ENCODE peak calls at places on chromosomes 12 and 14, in eight cellular contexts. J, R, P, U, Y, S, W and V are unnamed samples.

GRCh38 chr12:72289633-72290032 is 17.5 kb downstream of the TRHDE start:
- DNase-seq in J (no peak), S (no peak), R (no peak), P (no peak), U (no peak), W (peak; percentile 27), Y (no peak), V (no peak)

GRCh38 chr12:130633771-130634170 is 82.3 kb downstream of the RIMBP2 start:
- DNase-seq in P (peak; percentile 61), J (peak; percentile 97), U (no peak), S (no peak), W (no peak), Y (no peak), R (no peak), V (peak; percentile 48)

GRCh38 chr12:124992874-124993567 is 424 bp upstream of the BRI3BP start:
- DNase-seq in P (peak; percentile 69), Y (no peak), R (peak; percentile 81), J (peak; percentile 86), U (no peak), W (peak; percentile 52), S (peak; percentile 85), V (peak; percentile 66)

GRCh38 chr12:106924458-106924857 is 31.2 kb upstream of the TMEM263 start:
- DNase-seq in W (no peak), U (no peak), S (no peak), Y (no peak), J (no peak), R (no peak), P (no peak), V (peak; percentile 22)

GRCh38 chr12:107731376-107731775 is 29.6 kb downstream of the PRDM4 start:
- DNase-seq in S (no peak), U (no peak), P (no peak), J (no peak), W (no peak), R (no peak), Y (no peak), V (peak; percentile 43)

GRCh38 chr14:73149753-73150152 is 13.4 kb downstream of the PSEN1 start:
- DNase-seq in J (no peak), S (no peak), U (no peak), W (no peak), Y (no peak), P (no peak), R (no peak), V (no peak)

GRCh38 chr14:59254146-59254910 is 65.9 kb downstream of the DAAM1 start:
- DNase-seq in J (no peak), S (no peak), U (peak; percentile 89), Y (peak; percentile 87), W (peak; percentile 60), P (no peak), R (no peak), V (peak; percentile 74)

GRCh38 chr12:62640910-62641448 is 174.4 kb downstream of the MON2 start:
- DNase-seq in W (peak; percentile 55), U (no peak), S (no peak), Y (no peak), J (no peak), R (no peak), P (no peak), V (no peak)

GRCh38 chr12:127414186-127414585 is 852.8 kb upstream of the TMEM132C start:
- DNase-seq in R (no peak), J (no peak), U (no peak), P (no peak), S (no peak), Y (no peak), W (no peak), V (no peak)

GRCh38 chr12:69966409-69966808 is 141.4 kb downstream of the MYRFL start:
- DNase-seq in P (no peak), W (peak; percentile 84), J (no peak), U (peak; percentile 53), S (no peak), R (no peak), Y (peak; percentile 89), V (no peak)

GRCh38 chr12:69671597-69671996 is 27.5 kb downstream of the BEST3 start:
- DNase-seq in Y (no peak), W (no peak), U (no peak), J (no peak), R (no peak), S (no peak), P (no peak), V (no peak)

GRCh38 chr14:89000007-89000942 is 175.8 kb downstream of the TTC8 start:
- DNase-seq in J (no peak), W (peak; percentile 87), Y (no peak), R (no peak), S (no peak), U (no peak), P (no peak), V (peak; percentile 44)

GRCh38 chr14:95518045-95518751 is 1.7 kb upstream of the SYNE3 start:
- DNase-seq in Y (peak; percentile 81), U (no peak), R (no peak), S (no peak), J (no peak), W (peak; percentile 29), P (no peak), V (no peak)

GRCh38 chr12:2641761-2642160 is 153.0 kb upstream of the FKBP4 start:
- DNase-seq in Y (peak; percentile 46), R (no peak), S (no peak), P (no peak), J (no peak), W (no peak), U (no peak), V (no peak)

GRCh38 chr14:59919582-59920377 is at the start of gene LRRC9:
- DNase-seq in U (no peak), R (peak; percentile 19), W (no peak), S (peak; percentile 36), Y (peak; percentile 82), P (peak; percentile 87), J (peak; percentile 97), V (no peak)

GRCh38 chr12:92581579-92581978 is 121.2 kb upstream of the PLEKHG7 start:
- DNase-seq in P (no peak), R (no peak), U (no peak), W (no peak), J (no peak), Y (no peak), S (no peak), V (no peak)

GRCh38 chr12:110585231-110585799 is 2.2 kb upstream of the PPTC7 start:
- DNase-seq in U (no peak), W (peak; percentile 17), Y (no peak), R (no peak), J (no peak), P (no peak), S (peak; percentile 42), V (peak; percentile 65)

GRCh38 chr14:59630281-59630963 is 53.8 kb upstream of the CCDC175 start:
- DNase-seq in R (no peak), S (no peak), W (no peak), U (no peak), Y (no peak), J (peak; percentile 68), P (peak; percentile 53), V (peak; percentile 69)

GRCh38 chr12:64256166-64256800 is 34.2 kb upstream of the KICS2 start:
- DNase-seq in Y (no peak), P (peak; percentile 44), W (peak; percentile 52), J (peak; percentile 34), U (peak; percentile 29), R (no peak), S (peak; percentile 18), V (peak; percentile 79)

GRCh38 chr14:55819610-55820304 is 239.8 kb downstream of the KTN1 start:
- DNase-seq in J (no peak), R (no peak), Y (no peak), U (no peak), W (no peak), P (no peak), S (no peak), V (no peak)

GRCh38 chr14:69358233-69358963 is 39.7 kb downstream of the ERH start:
- DNase-seq in W (peak; percentile 10), R (no peak), J (no peak), Y (peak; percentile 76), S (no peak), P (no peak), U (no peak), V (no peak)

GRCh38 chr14:46672128-46672527 is 20.5 kb upstream of the RPL10L start:
- DNase-seq in P (no peak), U (no peak), R (no peak), Y (no peak), S (no peak), J (no peak), W (no peak), V (no peak)

GRCh38 chr14:94575730-94576585 is 5.3 kb upstream of the SERPINA5 start:
- DNase-seq in P (no peak), R (no peak), W (peak; percentile 53), Y (peak; percentile 69), S (no peak), J (no peak), U (no peak), V (no peak)

GRCh38 chr14:104214411-104214810 is 76.0 kb downstream of the KIF26A start:
- DNase-seq in Y (no peak), J (no peak), S (no peak), P (no peak), U (no peak), R (no peak), W (no peak), V (no peak)

GRCh38 chr12:85784096-85784720 is 52.0 kb downstream of the RASSF9 start:
- DNase-seq in U (no peak), P (no peak), S (no peak), J (no peak), R (no peak), W (no peak), Y (no peak), V (no peak)